ENCODE peak calls at places on chromosome 18, in four cellular contexts. B is GM12864, Z is epithelial cell of esophagus, S is left lung. F is an unnamed sample.
A peak's percentile ranks its signal among the peaks of the same experiment; 100 is the strongest.

GRCh38 chr18:50240083-50240563 is 26.2 kb downstream of the CFAP53 start:
- DNase-seq in B (no peak), Z (peak; percentile 97), S (no peak), F (peak; percentile 28)

GRCh38 chr18:45658756-45659155 is 43.5 kb downstream of the SLC14A2 start:
- DNase-seq in B (no peak), Z (peak; percentile 69), S (no peak), F (peak; percentile 78)

GRCh38 chr18:56645415-56646016 is 5.6 kb upstream of the WDR7 start:
- DNase-seq in B (no peak), Z (peak; percentile 37), S (no peak), F (no peak)

GRCh38 chr18:63267990-63268721 is 51.4 kb downstream of the BCL2 start:
- DNase-seq in B (no peak), Z (no peak), S (no peak), F (peak; percentile 28)

GRCh38 chr18:50454379-50455005 is 79.6 kb downstream of the SKA1 start:
- DNase-seq in B (no peak), Z (peak; percentile 96), S (no peak), F (no peak)

GRCh38 chr18:8684577-8684976 is 20.8 kb upstream of the MTCL1 start:
- DNase-seq in B (no peak), Z (no peak), S (no peak), F (no peak)

GRCh38 chr18:54192900-54193299 is 31.6 kb downstream of the MBD2 start:
- DNase-seq in B (no peak), Z (peak; percentile 90), S (no peak), F (peak; percentile 19)

GRCh38 chr18:10402876-10403559 is 51.4 kb upstream of the APCDD1 start:
- DNase-seq in B (no peak), Z (no peak), S (no peak), F (no peak)

GRCh38 chr18:58314284-58314683 is 270.3 kb downstream of the NEDD4L start:
- DNase-seq in B (no peak), Z (peak; percentile 95), S (no peak), F (peak; percentile 97)

GRCh38 chr18:3930126-3931012 is 480.4 kb downstream of the TGIF1 start:
- DNase-seq in B (no peak), Z (no peak), S (peak; percentile 66), F (no peak)

GRCh38 chr18:54528942-54529376 is 62.1 kb upstream of the DYNAP start:
- DNase-seq in B (no peak), Z (no peak), S (no peak), F (no peak)

GRCh38 chr18:46298511-46298910 is 194.3 kb downstream of the HAUS1 start:
- DNase-seq in B (no peak), Z (no peak), S (no peak), F (no peak)

GRCh38 chr18:38483326-38483725 is 917.7 kb upstream of the CELF4 start:
- DNase-seq in B (no peak), Z (no peak), S (no peak), F (no peak)

GRCh38 chr18:49976810-49977209 is 163.5 kb upstream of the ACAA2 start:
- DNase-seq in B (no peak), Z (no peak), S (no peak), F (no peak)

GRCh38 chr18:3747176-3747973 is 297.4 kb downstream of the TGIF1 start:
- DNase-seq in B (no peak), Z (peak; percentile 35), S (no peak), F (peak; percentile 78)

GRCh38 chr18:28175047-28175929 is 1.6 kb downstream of the CDH2 start:
- DNase-seq in B (no peak), Z (peak; percentile 41), S (peak; percentile 77), F (peak; percentile 34)

GRCh38 chr18:44679912-44680270 is 797 bp upstream of the SETBP1 start:
- DNase-seq in B (no peak), Z (peak; percentile 70), S (peak; percentile 84), F (peak; percentile 50)

GRCh38 chr18:54444309-54444914 is 86.7 kb downstream of the C18orf54 start:
- DNase-seq in B (no peak), Z (peak; percentile 74), S (no peak), F (peak; percentile 62)

GRCh38 chr18:26802330-26803200 is 62.9 kb downstream of the AQP4 start:
- DNase-seq in B (no peak), Z (peak; percentile 41), S (no peak), F (no peak)

GRCh38 chr18:35756506-35757117 is 175.1 kb downstream of the GALNT1 start:
- DNase-seq in B (peak; percentile 16), Z (peak; percentile 71), S (no peak), F (peak; percentile 67)

GRCh38 chr18:10852610-10853303 is 296.6 kb downstream of the PIEZO2 start:
- DNase-seq in B (no peak), Z (no peak), S (no peak), F (no peak)

DNA sequence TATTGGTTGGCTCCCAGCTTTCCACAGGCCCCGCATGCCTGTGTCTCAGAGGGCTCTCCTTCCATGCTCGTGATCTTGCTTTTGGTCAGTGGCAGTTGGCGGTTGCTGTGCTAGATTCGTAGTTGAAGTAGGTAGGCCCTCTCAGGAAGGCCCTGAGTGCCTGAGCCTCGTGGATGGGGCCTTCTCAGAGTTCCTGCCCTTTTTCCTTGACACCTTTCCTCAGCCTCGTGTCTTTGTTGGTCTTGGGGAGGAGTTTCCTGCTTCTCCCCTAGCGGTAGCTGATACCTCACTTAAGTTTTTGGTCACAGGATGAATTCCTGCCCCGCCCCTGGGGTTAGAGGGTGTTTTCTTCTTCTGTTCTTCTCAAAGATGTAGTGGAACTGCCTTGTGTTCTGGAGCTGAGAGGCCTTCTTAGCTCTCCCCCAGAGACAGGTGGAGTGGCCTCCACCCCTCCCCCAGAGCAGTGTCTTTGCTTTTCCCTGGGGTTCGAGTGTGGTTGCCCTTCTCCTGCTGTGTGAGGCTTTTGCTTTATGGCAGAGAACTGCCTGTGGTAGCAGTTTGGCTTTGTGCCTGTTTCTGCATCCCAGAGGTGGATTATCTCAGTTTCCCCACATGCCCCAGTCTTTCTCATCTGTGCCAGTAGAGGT is 94.8 kb downstream of the ZNF407 start:
- DNase-seq in B (no peak), Z (no peak), S (no peak), F (no peak)
- TF ChIP-seq CTCF in B (no peak), Z (no peak), S (no peak), F (no peak)

GRCh38 chr18:77053616-77054287 is 78.8 kb downstream of the MBP start:
- DNase-seq in B (no peak), Z (no peak), S (no peak), F (no peak)
- H3K4me3 ChIP-seq in B (no peak overlapping the region), Z (no peak overlapping the region), S (no peak overlapping the region), F (no peak overlapping the region)

DNA sequence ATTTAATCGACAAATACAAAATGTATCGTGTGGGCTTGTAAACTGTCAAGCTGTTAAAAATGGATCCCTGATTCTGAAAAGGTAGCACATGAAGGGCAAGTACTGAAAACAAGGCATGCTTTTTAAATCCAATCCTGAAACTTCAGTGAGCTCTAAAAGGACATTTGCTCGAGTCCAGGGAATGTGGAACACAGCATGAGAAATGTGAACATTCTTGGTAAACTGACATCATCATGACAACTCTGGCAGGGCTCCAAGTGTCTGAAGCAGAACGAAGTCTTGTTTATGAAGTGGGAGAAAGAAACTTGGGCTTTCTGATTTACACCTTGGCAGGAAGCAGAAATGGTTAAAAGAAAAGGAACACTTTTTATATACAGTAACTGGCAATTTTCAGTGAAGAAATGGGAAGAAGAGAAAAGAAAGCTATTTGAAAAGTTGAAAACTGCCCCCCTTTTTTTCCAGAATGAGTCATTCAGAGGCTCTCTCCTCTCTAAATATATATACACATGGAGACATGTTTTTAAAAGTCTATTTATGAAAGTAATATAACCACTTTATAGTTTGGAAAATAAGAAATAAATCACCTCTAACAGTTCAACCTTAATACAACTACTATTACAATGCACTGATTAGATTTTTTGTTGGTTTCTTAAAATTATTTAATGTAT is 120.8 kb downstream of the GAREM1 start:
- DNase-seq in B (no peak), Z (peak; percentile 96), S (no peak), F (peak; percentile 97)
- TF ChIP-seq CTCF in B (no peak), Z (no peak), S (no peak), F (no peak)

GRCh38 chr18:47930844-47931706 is 616 bp upstream of the SMAD2 start:
- DNase-seq in B (peak; percentile 84), Z (peak; percentile 98), S (peak; percentile 98), F (peak; percentile 94)
- H3K4me3 ChIP-seq in B (peak overlapping the region; percentile 90), Z (peak overlapping the region; percentile 56), S (peak overlapping the region; percentile 65), F (peak overlapping the region; percentile 49)